ENCODE peak calls at places on chromosomes 7 and 10, in seven cellular contexts. F, Z, J, R, A, K and W are unnamed samples.

GRCh38 chr7:33824911-33825459 is 80.4 kb upstream of the BMPER start:
- DNase-seq in F (no peak), Z (no peak), J (peak), R (no peak), A (peak), K (peak), W (no peak)

GRCh38 chr7:51471199-51472016 is 154.8 kb upstream of the COBL start:
- DNase-seq in F (no peak), Z (no peak), J (no peak), R (no peak), A (no peak), K (no peak), W (no peak)

GRCh38 chr10:97773096-97773495 is 1.3 kb upstream of the SFRP5 start:
- DNase-seq in F (no peak), Z (no peak), J (no peak), R (no peak), A (no peak), K (no peak), W (no peak)

GRCh38 chr7:50397320-50397970 is 52.7 kb downstream of the FIGNL1 start:
- DNase-seq in F (no peak), Z (no peak), J (no peak), R (no peak), A (no peak), K (no peak), W (no peak)

GRCh38 chr7:127819975-127820778 is 168.2 kb downstream of the SND1 start:
- DNase-seq in F (no peak), Z (no peak), J (peak), R (no peak), A (peak), K (peak), W (peak)

GRCh38 chr10:8911032-8911431 is 856.5 kb downstream of the GATA3 start:
- DNase-seq in F (no peak), Z (no peak), J (no peak), R (no peak), A (no peak), K (no peak), W (no peak)

GRCh38 chr7:152424348-152425108 is 11.3 kb downstream of the KMT2C start:
- DNase-seq in F (no peak), Z (no peak), J (peak), R (no peak), A (peak), K (peak), W (peak)

GRCh38 chr7:107711301-107711700 is 32.6 kb upstream of the CBLL1 start:
- DNase-seq in F (no peak), Z (no peak), J (peak), R (no peak), A (peak), K (peak), W (no peak)

GRCh38 chr7:141949068-141949467 is 2.3 kb upstream of the CLEC5A start:
- DNase-seq in F (no peak), Z (no peak), J (no peak), R (no peak), A (no peak), K (no peak), W (no peak)

GRCh38 chr7:84490661-84491060 is 296.1 kb upstream of the SEMA3A start:
- DNase-seq in F (no peak), Z (no peak), J (peak), R (no peak), A (peak), K (peak), W (peak)

GRCh38 chr7:124276005-124276606 is 243.2 kb upstream of the TMEM229A start:
- DNase-seq in F (no peak), Z (peak), J (peak), R (no peak), A (no peak), K (no peak), W (peak)

GRCh38 chr7:47763063-47763974 is 181.4 kb upstream of the TNS3 start:
- DNase-seq in F (no peak), Z (peak), J (peak), R (no peak), A (peak), K (peak), W (peak)

DNA sequence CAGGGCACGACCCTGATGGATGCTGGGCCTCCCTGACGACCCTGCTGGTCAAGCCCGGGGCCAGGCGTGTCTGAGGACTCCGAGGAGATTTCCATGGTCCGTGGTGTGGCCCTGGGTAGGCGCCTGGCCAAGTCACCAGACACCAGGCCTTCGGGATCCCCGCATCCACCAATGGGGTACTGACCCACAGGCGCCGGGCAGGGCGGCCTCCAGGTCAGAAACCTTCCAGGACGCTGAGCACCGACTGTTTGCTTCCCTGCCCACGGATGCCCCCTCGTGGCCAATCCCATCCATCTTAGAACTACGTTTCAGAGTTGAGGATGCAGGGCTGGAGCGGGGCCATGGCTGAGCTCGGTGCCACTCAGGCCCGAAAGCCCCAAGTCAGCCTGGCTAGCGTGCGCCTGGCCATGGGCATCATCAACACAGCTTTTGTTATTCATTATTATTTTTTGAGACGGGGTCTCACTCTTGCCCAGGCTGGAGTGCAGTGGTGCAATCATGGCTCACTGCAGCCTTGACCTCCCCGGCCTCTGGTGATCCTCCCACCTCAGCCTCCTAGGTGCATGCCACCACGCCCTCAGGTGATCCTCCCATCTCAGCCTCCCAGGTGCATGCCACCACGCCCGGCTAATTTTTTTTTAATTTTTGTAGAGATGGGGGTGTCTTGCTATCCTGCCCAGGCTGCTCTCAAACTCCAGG is 7.1 kb upstream of the AMZ1 start:
- DNase-seq in F (peak), Z (peak), J (peak), R (peak), A (peak), K (peak), W (peak)
- TF ChIP-seq CTCF in F (peak), Z (peak), J (peak), R (peak), A (peak), K (peak), W (peak)

GRCh38 chr7:116862234-116863167 is at the start of gene CAPZA2:
- DNase-seq in F (peak), Z (peak), J (peak), R (peak), A (peak), K (peak), W (peak)
- TF ChIP-seq CTCF in F (peak), Z (peak), J (peak), R (peak), A (peak), K (peak), W (no peak)

GRCh38 chr10:133311570-133311969 is 2.9 kb downstream of the ZNF511 start:
- DNase-seq in F (no peak), Z (no peak), J (no peak), R (no peak), A (no peak), K (no peak), W (no peak)

GRCh38 chr10:133313192-133313591 is 4.5 kb downstream of the ZNF511 start:
- DNase-seq in F (no peak), Z (no peak), J (no peak), R (no peak), A (no peak), K (no peak), W (no peak)

GRCh38 chr10:133310789-133311188 is 2.1 kb downstream of the ZNF511 start:
- DNase-seq in F (no peak), Z (no peak), J (no peak), R (no peak), A (no peak), K (no peak), W (no peak)

GRCh38 chr10:133312016-133312768 is 3.5 kb downstream of the ZNF511 start:
- DNase-seq in F (no peak), Z (no peak), J (no peak), R (no peak), A (no peak), K (no peak), W (no peak)

GRCh38 chr10:133312769-133313145 is 4.0 kb downstream of the ZNF511 start:
- DNase-seq in F (no peak), Z (no peak), J (no peak), R (no peak), A (no peak), K (no peak), W (no peak)
- TF ChIP-seq CTCF in F (no peak), Z (no peak), J (no peak), R (no peak), A (no peak), K (no peak), W (no peak)

GRCh38 chr7:32044739-32045138 is 25.5 kb downstream of the PDE1C start:
- DNase-seq in F (no peak), Z (no peak), J (no peak), R (no peak), A (no peak), K (no peak), W (no peak)
- TF ChIP-seq CTCF in F (no peak), Z (no peak), J (no peak), R (no peak), A (no peak), K (no peak), W (no peak)

GRCh38 chr7:155543011-155543881 is 3.1 kb downstream of the CNPY1 start:
- DNase-seq in F (no peak), Z (no peak), J (peak), R (no peak), A (peak), K (no peak), W (peak)

GRCh38 chr7:155544485-155544884 is 1.9 kb downstream of the CNPY1 start:
- DNase-seq in F (no peak), Z (no peak), J (no peak), R (no peak), A (no peak), K (no peak), W (no peak)

GRCh38 chr7:155547161-155547791 is 917 bp upstream of the CNPY1 start:
- DNase-seq in F (no peak), Z (no peak), J (no peak), R (no peak), A (no peak), K (no peak), W (no peak)

GRCh38 chr7:155543926-155544325 is 2.4 kb downstream of the CNPY1 start:
- DNase-seq in F (no peak), Z (no peak), J (no peak), R (no peak), A (no peak), K (no peak), W (no peak)

DNA sequence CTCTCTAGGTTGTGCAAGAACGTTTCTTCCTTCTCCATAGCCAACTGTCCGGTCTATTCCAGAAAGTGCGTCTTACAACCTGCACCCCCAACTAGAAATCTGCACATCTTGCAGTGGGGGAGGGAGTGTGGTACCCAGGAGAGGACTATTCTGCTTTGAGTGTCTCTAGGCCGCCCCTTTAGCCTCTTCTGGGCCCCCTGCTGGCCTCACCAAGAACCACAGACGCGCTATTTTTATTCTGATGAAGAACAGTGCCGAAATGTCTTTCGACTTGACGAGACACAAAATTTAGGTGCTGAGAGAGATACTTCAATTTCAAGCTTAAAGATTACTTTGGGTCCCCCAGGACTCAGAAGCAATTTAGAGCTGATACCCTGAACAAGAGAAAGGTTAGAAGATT is 1.0 kb downstream of the CNPY1 start:
- DNase-seq in F (no peak), Z (no peak), J (no peak), R (no peak), A (no peak), K (no peak), W (no peak)
- TF ChIP-seq CTCF in F (no peak), Z (no peak), J (peak), R (no peak), A (no peak), K (no peak), W (no peak)

GRCh38 chr10:60200012-60200681 is 189.5 kb downstream of the ANK3 start:
- DNase-seq in F (no peak), Z (no peak), J (no peak), R (no peak), A (no peak), K (no peak), W (no peak)

GRCh38 chr10:60192986-60193385 is 196.7 kb downstream of the ANK3 start:
- DNase-seq in F (no peak), Z (no peak), J (no peak), R (no peak), A (no peak), K (no peak), W (no peak)

GRCh38 chr10:60197206-60197605 is 192.5 kb downstream of the ANK3 start:
- DNase-seq in F (no peak), Z (no peak), J (no peak), R (no peak), A (no peak), K (no peak), W (no peak)

GRCh38 chr10:60189861-60190475 is 199.7 kb downstream of the ANK3 start:
- DNase-seq in F (no peak), Z (no peak), J (no peak), R (no peak), A (peak), K (no peak), W (peak)

GRCh38 chr10:60194421-60194820 is 195.3 kb downstream of the ANK3 start:
- DNase-seq in F (no peak), Z (no peak), J (no peak), R (no peak), A (no peak), K (no peak), W (no peak)
- TF ChIP-seq CTCF in F (no peak), Z (no peak), J (no peak), R (no peak), A (no peak), K (no peak), W (no peak)

DNA sequence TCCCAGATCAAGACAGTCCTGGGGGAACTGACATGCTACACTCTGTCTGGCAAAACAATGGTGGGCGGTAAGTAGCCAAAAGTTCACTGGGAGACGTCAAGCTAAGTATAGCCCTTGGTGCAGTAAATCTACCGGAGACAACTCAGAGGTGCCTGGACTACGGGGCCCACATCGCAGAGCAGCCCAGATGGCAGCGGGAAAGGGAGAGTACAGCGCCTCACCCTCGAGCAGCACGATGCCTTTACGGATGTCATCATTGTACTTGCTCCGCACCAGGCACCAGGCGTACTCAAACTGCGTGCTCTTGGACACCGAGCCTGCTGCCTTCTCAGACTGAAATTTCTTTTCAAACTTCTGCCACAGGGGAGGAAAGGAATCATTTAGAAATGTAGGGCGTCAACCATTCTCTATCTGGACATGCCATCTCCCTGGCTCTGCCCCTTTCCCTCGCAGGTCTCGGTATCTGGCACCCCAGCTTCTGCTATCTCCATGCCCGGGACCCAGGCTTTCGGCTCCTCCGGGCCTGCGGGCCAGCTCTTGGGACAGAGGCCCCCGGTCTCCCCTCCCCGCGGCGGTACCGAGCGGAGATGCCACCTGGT is 996 bp downstream of the FIS1 start:
- DNase-seq in F (peak), Z (no peak), J (peak), R (no peak), A (peak), K (peak), W (peak)
- TF ChIP-seq CTCF in F (no peak), Z (peak), J (peak), R (peak), A (no peak), K (no peak), W (no peak)

GRCh38 chr10:560314-560992 is 129.0 kb downstream of the DIP2C start:
- DNase-seq in F (no peak), Z (no peak), J (no peak), R (no peak), A (peak), K (no peak), W (no peak)

GRCh38 chr10:563827-564226 is 125.6 kb downstream of the DIP2C start:
- DNase-seq in F (no peak), Z (no peak), J (no peak), R (no peak), A (no peak), K (no peak), W (no peak)

GRCh38 chr10:559767-560047 is 129.8 kb downstream of the DIP2C start:
- DNase-seq in F (no peak), Z (no peak), J (no peak), R (no peak), A (no peak), K (no peak), W (no peak)

GRCh38 chr10:561721-562120 is 127.7 kb downstream of the DIP2C start:
- DNase-seq in F (no peak), Z (no peak), J (no peak), R (no peak), A (no peak), K (no peak), W (no peak)

DNA sequence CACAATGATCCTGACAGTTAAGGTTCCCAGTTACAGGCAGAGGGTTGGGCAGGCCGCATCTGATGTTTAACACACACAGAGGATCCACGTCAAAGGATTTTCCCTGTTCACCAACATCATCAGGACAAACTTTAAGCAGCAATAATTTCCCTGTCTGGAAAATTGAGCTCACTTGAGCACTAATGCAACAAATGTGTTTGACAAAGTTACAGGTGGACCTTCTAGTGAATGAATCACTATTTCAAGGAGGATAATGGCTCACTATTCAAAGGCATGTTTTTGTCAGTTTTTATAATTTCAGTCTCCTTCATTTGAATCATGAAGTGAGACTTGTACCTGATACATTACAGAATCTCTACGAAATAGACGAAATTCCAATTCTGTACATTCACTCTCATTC is 127.3 kb downstream of the DIP2C start:
- DNase-seq in F (no peak), Z (no peak), J (no peak), R (no peak), A (no peak), K (no peak), W (no peak)
- TF ChIP-seq CTCF in F (no peak), Z (no peak), J (no peak), R (no peak), A (no peak), K (no peak), W (no peak)